ENCODE peak calls at places on chromosome 4, in nine cellular contexts. L is dermis microvascular lymphatic vessel endothelial cell; N is amniotic epithelial cell; P is smooth muscle cell of the brain vasculature; Y is GM18507; C is stimulated activated CD4-positive, alpha-beta T cell treated with anti-CD3 and anti-CD28 coated beads, Interleukin-1b, Interleukin-23, amount 100 ng/mL, for 24 hours; Z is Kasumi-1; V is DMS153; U is naive thymus-derived CD8-positive, alpha-beta T cell. K is an unnamed sample.

GRCh38 chr4:677431-678293 is 3.3 kb downstream of the MYL5 start:
- DNase-seq in L (no peak), N (peak), P (no peak), Y (no peak), C (no peak), Z (no peak), V (no peak), U (no peak), K (no peak)

GRCh38 chr4:119016636-119017035 is 119.0 kb upstream of the MYOZ2 start:
- DNase-seq in L (no peak), N (peak), P (no peak), Y (no peak), C (no peak), Z (no peak), V (no peak), U (no peak), K (no peak)

GRCh38 chr4:151150821-151151580 is 51.6 kb downstream of the RPS3A start:
- DNase-seq in L (no peak), N (no peak), P (no peak), Y (no peak), C (no peak), Z (no peak), V (no peak), U (no peak), K (no peak)

GRCh38 chr4:53009824-53010223 is 147.7 kb downstream of the RASL11B start:
- DNase-seq in L (no peak), N (peak), P (no peak), Y (no peak), C (no peak), Z (no peak), V (no peak), U (no peak), K (no peak)

GRCh38 chr4:10096201-10096975 is 20.2 kb downstream of the WDR1 start:
- DNase-seq in L (no peak), N (peak), P (peak), Y (no peak), C (no peak), Z (peak), V (no peak), U (peak), K (peak)

GRCh38 chr4:81565137-81565870 is 93.6 kb upstream of the RASGEF1B start:
- DNase-seq in L (no peak), N (no peak), P (no peak), Y (no peak), C (no peak), Z (no peak), V (no peak), U (no peak), K (no peak)

GRCh38 chr4:20544645-20545044 is 155.6 kb upstream of the PACRGL start:
- DNase-seq in L (peak), N (peak), P (peak), Y (no peak), C (no peak), Z (peak), V (no peak), U (no peak), K (no peak)

GRCh38 chr4:38099908-38100407 is 139.8 kb downstream of the PTTG2 start:
- DNase-seq in L (peak), N (peak), P (no peak), Y (no peak), C (no peak), Z (no peak), V (no peak), U (no peak), K (no peak)

GRCh38 chr4:181418491-181418890 is 824.7 kb upstream of the TENM3 start:
- DNase-seq in L (no peak), N (no peak), P (no peak), Y (no peak), C (no peak), Z (no peak), V (peak), U (no peak), K (no peak)

GRCh38 chr4:91198951-91199350 is 1071.8 kb downstream of the CCSER1 start:
- DNase-seq in L (no peak), N (no peak), P (no peak), Y (no peak), C (no peak), Z (no peak), V (peak), U (no peak), K (no peak)

GRCh38 chr4:39591290-39591689 is 47.4 kb downstream of the SMIM14 start:
- DNase-seq in L (no peak), N (no peak), P (no peak), Y (no peak), C (no peak), Z (no peak), V (no peak), U (no peak), K (no peak)